ENCODE peak calls at places on chromosomes 1 and 21, in ten cellular contexts. X is retinal pigment epithelial cell; K is stomach; S is activated naive CD4-positive, alpha-beta T cell treated with anti-CD3 and anti-CD28 coated beads for 36 hours; C is stimulated activated CD4-positive, alpha-beta T cell treated with anti-CD3 and anti-CD28 coated beads, Interleukin-1b, Interleukin-23, amount 100 ng/mL, for 24 hours; E is left cardiac atrium; O is activated CD4-positive, alpha-beta T cell treated with anti-CD3 and anti-CD28 coated beads, Interleukin-2, amount 50 U/mL, for 24 hours; R is esophagus muscularis mucosa; Y is iPS DF 19.7; Q is H9. B is an unnamed sample.

GRCh38 chr1:85578321-85579295 is 2.0 kb upstream of the CCN1 start:
- DNase-seq in X (peak), K (no peak), S (no peak), C (no peak), E (no peak), O (no peak), R (peak), Y (no peak), Q (no peak), B (no peak)

GRCh38 chr1:51966559-51966958 is 23.9 kb downstream of the RAB3B start:
- DNase-seq in X (no peak), K (no peak), S (no peak), C (no peak), E (no peak), O (no peak), R (no peak), Y (no peak), Q (no peak), B (no peak)

GRCh38 chr1:60483471-60483870 is 409.9 kb upstream of the C1orf87 start:
- DNase-seq in X (no peak), K (no peak), S (no peak), C (no peak), E (no peak), O (no peak), R (no peak), Y (no peak), Q (no peak), B (no peak)

GRCh38 chr1:31869473-31869872 is 53.7 kb upstream of the SPOCD1 start:
- DNase-seq in X (no peak), K (no peak), S (no peak), C (no peak), E (no peak), O (no peak), R (no peak), Y (no peak), Q (no peak), B (no peak)

GRCh38 chr1:170866646-170867045 is 68.7 kb upstream of the MROH9 start:
- DNase-seq in X (no peak), K (no peak), S (no peak), C (no peak), E (no peak), O (no peak), R (no peak), Y (no peak), Q (no peak), B (no peak)

GRCh38 chr1:145961425-145962156 is 2.8 kb downstream of the ANKRD34A start:
- DNase-seq in X (no peak), K (no peak), S (peak), C (no peak), E (peak), O (peak), R (no peak), Y (no peak), Q (no peak), B (no peak)

GRCh38 chr1:20551945-20552727 is at the start of gene FAM43B:
- DNase-seq in X (no peak), K (no peak), S (no peak), C (no peak), E (peak), O (no peak), R (no peak), Y (no peak), Q (peak), B (no peak)

GRCh38 chr1:38451541-38451993 is 405.0 kb upstream of the POU3F1 start:
- DNase-seq in X (peak), K (no peak), S (no peak), C (no peak), E (peak), O (no peak), R (peak), Y (no peak), Q (no peak), B (peak)

GRCh38 chr1:28744184-28744583 is 7.4 kb downstream of the YTHDF2 start:
- DNase-seq in X (no peak), K (no peak), S (no peak), C (no peak), E (no peak), O (no peak), R (no peak), Y (no peak), Q (no peak), B (no peak)

GRCh38 chr1:117531222-117531621 is 74.6 kb upstream of the TENT5C start:
- DNase-seq in X (no peak), K (no peak), S (no peak), C (no peak), E (no peak), O (no peak), R (no peak), Y (no peak), Q (no peak), B (no peak)

GRCh38 chr21:28771790-28772501 is 220.7 kb downstream of the LTN1 start:
- DNase-seq in X (peak), K (no peak), S (peak), C (no peak), E (no peak), O (no peak), R (no peak), Y (no peak), Q (no peak), B (no peak)